ENCODE peak calls at places on chromosome 2, in five cellular contexts. D is mucosa of descending colon, O is SK-N-SH, A is BJ, B is bronchial epithelial cell. F is an unnamed sample.

GRCh38 chr2:48693066-48693465 is 62.5 kb downstream of the LHCGR start:
- DNase-seq in D (no peak), O (no peak), A (no peak), B (no peak), F (no peak)

GRCh38 chr2:71798266-71799012 is 345.1 kb downstream of the DYSF start:
- DNase-seq in D (peak; percentile 41), O (peak; percentile 64), A (no peak), B (peak; percentile 27), F (peak; percentile 75)

GRCh38 chr2:60468390-60469085 is 84.9 kb downstream of the BCL11A start:
- DNase-seq in D (no peak), O (no peak), A (peak; percentile 22), B (peak; percentile 45), F (no peak)

GRCh38 chr2:181891258-181891965 is at the start of gene ITPRID2:
- DNase-seq in D (peak; percentile 92), O (peak; percentile 98), A (peak; percentile 38), B (peak; percentile 71), F (peak; percentile 91)

GRCh38 chr2:241937297-241937696 is 67.8 kb downstream of the RTP5 start:
- DNase-seq in D (no peak), O (no peak), A (no peak), B (no peak), F (no peak)

GRCh38 chr2:8337321-8337720 is 344.5 kb upstream of the ID2 start:
- DNase-seq in D (no peak), O (no peak), A (no peak), B (no peak), F (no peak)

GRCh38 chr2:235161565-235161964 is 209.7 kb downstream of the SH3BP4 start:
- DNase-seq in D (no peak), O (no peak), A (no peak), B (no peak), F (no peak)

GRCh38 chr2:137607722-137608121 is 356.6 kb upstream of the HNMT start:
- DNase-seq in D (no peak), O (no peak), A (no peak), B (no peak), F (no peak)

GRCh38 chr2:219016721-219017120 is 23.5 kb upstream of the CRYBA2 start:
- DNase-seq in D (peak; percentile 15), O (no peak), A (no peak), B (no peak), F (no peak)

GRCh38 chr2:61179701-61180639 is 18.0 kb downstream of the C2orf74 start:
- DNase-seq in D (peak; percentile 43), O (peak; percentile 42), A (no peak), B (peak; percentile 43), F (peak; percentile 55)

GRCh38 chr2:179240481-179241451 is 23.9 kb downstream of the SESTD1 start:
- DNase-seq in D (no peak), O (no peak), A (no peak), B (no peak), F (no peak)

GRCh38 chr2:64525323-64525625 is 1.1 kb downstream of the AFTPH start:
- DNase-seq in D (no peak), O (no peak), A (no peak), B (peak; percentile 56), F (no peak)

GRCh38 chr2:164306872-164307271 is 314.4 kb downstream of the GRB14 start:
- DNase-seq in D (no peak), O (no peak), A (no peak), B (no peak), F (no peak)
- TF ChIP-seq CTCF in D (no peak), O (no peak), A (no peak), B (no peak), F (no peak)

GRCh38 chr2:33458248-33458819 is 18.1 kb upstream of the RASGRP3 start:
- DNase-seq in D (no peak), O (no peak), A (no peak), B (no peak), F (no peak)
- H3K4me3 ChIP-seq in D (no peak overlapping the region), O (no peak overlapping the region), A (no peak overlapping the region), B (no peak overlapping the region), F (no peak overlapping the region)

DNA sequence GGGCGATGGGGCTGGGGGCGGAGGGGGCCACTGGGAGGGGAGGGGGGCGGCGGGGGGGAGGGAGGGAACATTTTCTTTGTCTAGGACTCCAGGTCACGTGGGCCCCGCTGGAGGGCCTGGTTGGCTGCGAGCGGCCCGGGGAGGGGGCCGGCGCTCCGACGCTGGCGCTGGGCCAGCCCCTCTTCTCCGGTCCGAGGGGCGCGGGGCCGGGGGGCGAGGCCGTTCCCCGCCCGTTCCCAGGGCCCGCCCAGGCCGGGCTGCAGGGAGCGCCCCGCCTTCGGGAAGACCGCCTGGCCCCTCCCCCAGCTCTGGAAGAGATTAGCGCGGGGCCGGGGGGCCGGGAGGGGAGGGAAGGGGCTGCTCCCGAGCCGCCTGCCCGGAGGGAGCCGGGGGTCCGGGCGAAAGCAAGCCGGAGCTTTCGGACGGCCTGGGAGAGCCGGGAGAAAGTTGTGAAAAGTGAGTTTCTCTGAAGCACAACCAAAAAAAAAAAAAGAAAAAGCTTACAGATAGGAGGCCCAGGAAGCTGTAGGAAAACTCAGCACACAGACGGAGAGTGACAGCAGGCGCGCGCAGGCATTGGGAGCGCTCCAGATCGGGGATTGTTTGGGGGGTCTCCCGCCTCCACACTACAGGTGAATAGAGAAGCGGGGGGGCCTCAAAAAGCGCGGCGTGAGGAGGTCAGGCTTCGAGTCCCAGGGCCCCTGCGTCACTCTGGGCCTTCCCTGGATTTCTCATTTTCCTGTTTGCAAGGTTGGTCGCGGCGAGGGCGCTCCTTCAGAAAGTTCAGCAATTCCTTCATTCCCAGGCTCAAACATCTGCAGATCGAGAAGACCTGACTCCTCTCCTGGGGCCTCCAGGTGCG is 84.1 kb upstream of the POMC start:
- DNase-seq in D (peak; percentile 84), O (peak; percentile 99), A (no peak), B (no peak), F (no peak)
- TF ChIP-seq CTCF in D (no peak), O (no peak), A (no peak), B (no peak), F (no peak)

DNA sequence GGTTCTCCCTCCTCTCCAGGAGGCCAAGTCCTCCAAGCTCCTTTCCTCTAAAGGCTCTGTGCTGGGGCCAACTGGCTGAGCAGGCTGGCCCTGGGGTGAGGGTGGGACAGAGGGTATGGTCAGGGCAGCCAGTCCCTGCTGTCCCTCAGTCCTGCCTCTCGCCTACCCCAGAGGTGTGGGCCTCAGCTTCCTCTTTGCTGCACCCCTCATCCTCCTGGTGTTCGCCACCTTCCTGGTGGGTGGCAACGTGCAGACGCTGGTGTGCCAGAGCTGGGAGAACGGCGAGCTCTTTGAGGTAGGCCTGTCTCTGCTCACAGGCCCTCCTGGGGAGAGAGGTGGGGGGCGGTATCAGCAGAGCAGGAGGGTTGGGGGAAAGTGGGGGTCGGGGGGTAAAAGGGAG is 6.8 kb downstream of the PROM2 start:
- DNase-seq in D (peak; percentile 12), O (no peak), A (no peak), B (no peak), F (no peak)
- H3K4me3 ChIP-seq in D (no peak overlapping the region), O (no peak overlapping the region), A (no peak overlapping the region), B (no peak overlapping the region), F (no peak overlapping the region)

DNA sequence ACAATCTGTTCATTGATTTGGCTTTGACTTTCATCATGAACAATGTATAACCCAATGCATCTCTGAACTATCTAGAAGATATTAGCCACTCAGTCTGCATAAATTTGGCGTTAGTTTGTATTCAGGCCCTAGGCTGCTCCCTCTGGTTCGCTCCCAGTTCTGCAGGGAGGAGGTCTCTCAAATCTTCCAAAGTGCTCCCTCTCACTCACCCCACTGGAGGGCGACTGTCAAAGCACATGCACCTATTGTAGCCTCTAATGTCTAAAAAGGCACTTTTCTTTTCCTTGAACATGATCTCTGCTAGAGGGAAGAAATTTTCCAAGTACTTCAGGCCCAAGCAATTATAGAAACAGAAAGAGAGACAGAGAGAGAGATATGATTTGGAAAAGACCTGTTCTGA is 291.5 kb downstream of the TDRD15 start:
- DNase-seq in D (no peak), O (peak; percentile 36), A (no peak), B (no peak), F (no peak)
- TF ChIP-seq CTCF in D (no peak), O (no peak), A (no peak), B (no peak), F (peak; percentile 20)

F was measured in right lobe of liver.